ENCODE peak calls at places on chromosomes 1 and 21, in seven cellular contexts. One of them, this sample, is unnamed.

GRCh38 chr1:21552715-21553114 is 43.5 kb downstream of the ALPL start:
- DNase-seq in ovary: no peak
- DNase-seq in AG04450: peak
- DNase-seq in left ventricle myocardium inferior: no peak
- DNase-seq in IMR-90: peak
- DNase-seq in heart right ventricle: no peak
- DNase-seq in stomach: no peak
- DNase-seq in this sample: peak

GRCh38 chr1:200751717-200752116 is 13.0 kb downstream of the CAMSAP2 start:
- DNase-seq in ovary: no peak
- DNase-seq in AG04450: no peak
- DNase-seq in left ventricle myocardium inferior: no peak
- DNase-seq in IMR-90: peak
- DNase-seq in heart right ventricle: no peak
- DNase-seq in stomach: no peak
- DNase-seq in this sample: no peak

GRCh38 chr1:25572708-25573590 is 29.5 kb downstream of the LDLRAP1 start:
- DNase-seq in ovary: no peak
- DNase-seq in AG04450: no peak
- DNase-seq in left ventricle myocardium inferior: no peak
- DNase-seq in IMR-90: peak
- DNase-seq in heart right ventricle: no peak
- DNase-seq in stomach: peak
- DNase-seq in this sample: peak

GRCh38 chr1:228341450-228341813 is 65.2 kb downstream of the TRIM11 start:
- DNase-seq in ovary: peak
- DNase-seq in AG04450: no peak
- DNase-seq in left ventricle myocardium inferior: peak
- DNase-seq in IMR-90: no peak
- DNase-seq in heart right ventricle: no peak
- DNase-seq in stomach: no peak
- DNase-seq in this sample: no peak

GRCh38 chr1:56457767-56458375 is 121.5 kb downstream of the PLPP3 start:
- DNase-seq in ovary: no peak
- DNase-seq in AG04450: no peak
- DNase-seq in left ventricle myocardium inferior: no peak
- DNase-seq in IMR-90: no peak
- DNase-seq in heart right ventricle: no peak
- DNase-seq in stomach: no peak
- DNase-seq in this sample: no peak

GRCh38 chr1:20462397-20462796 is 23.6 kb downstream of the CAMK2N1 start:
- DNase-seq in ovary: no peak
- DNase-seq in AG04450: no peak
- DNase-seq in left ventricle myocardium inferior: no peak
- DNase-seq in IMR-90: no peak
- DNase-seq in heart right ventricle: no peak
- DNase-seq in stomach: no peak
- DNase-seq in this sample: no peak

GRCh38 chr1:112793631-112794565 is 78.8 kb upstream of the PPM1J start:
- DNase-seq in ovary: peak
- DNase-seq in AG04450: no peak
- DNase-seq in left ventricle myocardium inferior: no peak
- DNase-seq in IMR-90: no peak
- DNase-seq in heart right ventricle: no peak
- DNase-seq in stomach: peak
- DNase-seq in this sample: no peak

GRCh38 chr1:228017356-228018124 is 10.7 kb downstream of the WNT3A start:
- DNase-seq in ovary: no peak
- DNase-seq in AG04450: no peak
- DNase-seq in left ventricle myocardium inferior: no peak
- DNase-seq in IMR-90: no peak
- DNase-seq in heart right ventricle: no peak
- DNase-seq in stomach: no peak
- DNase-seq in this sample: no peak

GRCh38 chr1:236568285-236568894 is 35.9 kb downstream of the HEATR1 start:
- DNase-seq in ovary: no peak
- DNase-seq in AG04450: no peak
- DNase-seq in left ventricle myocardium inferior: no peak
- DNase-seq in IMR-90: peak
- DNase-seq in heart right ventricle: no peak
- DNase-seq in stomach: no peak
- DNase-seq in this sample: no peak

GRCh38 chr1:178492341-178492740 is 4.4 kb downstream of the CLEC20A start:
- DNase-seq in ovary: no peak
- DNase-seq in AG04450: no peak
- DNase-seq in left ventricle myocardium inferior: no peak
- DNase-seq in IMR-90: no peak
- DNase-seq in heart right ventricle: no peak
- DNase-seq in stomach: no peak
- DNase-seq in this sample: no peak

GRCh38 chr1:41783189-41783639 is 135.5 kb downstream of the HIVEP3 start:
- DNase-seq in ovary: no peak
- DNase-seq in AG04450: peak
- DNase-seq in left ventricle myocardium inferior: no peak
- DNase-seq in IMR-90: peak
- DNase-seq in heart right ventricle: no peak
- DNase-seq in stomach: no peak
- DNase-seq in this sample: peak

GRCh38 chr1:207027221-207027777 is 5.3 kb downstream of the C1orf116 start:
- DNase-seq in ovary: no peak
- DNase-seq in AG04450: no peak
- DNase-seq in left ventricle myocardium inferior: no peak
- DNase-seq in IMR-90: peak
- DNase-seq in heart right ventricle: no peak
- DNase-seq in stomach: peak
- DNase-seq in this sample: no peak

GRCh38 chr21:29610960-29611359 is 312.2 kb downstream of the BACH1 start:
- DNase-seq in ovary: no peak
- DNase-seq in AG04450: no peak
- DNase-seq in left ventricle myocardium inferior: no peak
- DNase-seq in IMR-90: no peak
- DNase-seq in heart right ventricle: no peak
- DNase-seq in stomach: no peak
- DNase-seq in this sample: no peak

GRCh38 chr1:233412812-233413211 is 85.3 kb downstream of the MAP3K21 start:
- DNase-seq in ovary: no peak
- DNase-seq in AG04450: no peak
- DNase-seq in left ventricle myocardium inferior: no peak
- DNase-seq in IMR-90: no peak
- DNase-seq in heart right ventricle: no peak
- DNase-seq in stomach: no peak
- DNase-seq in this sample: no peak

GRCh38 chr1:44423706-44424546 is 18.9 kb downstream of the RNF220 start:
- DNase-seq in ovary: no peak
- DNase-seq in AG04450: peak
- DNase-seq in left ventricle myocardium inferior: peak
- DNase-seq in IMR-90: peak
- DNase-seq in heart right ventricle: peak
- DNase-seq in stomach: peak
- DNase-seq in this sample: no peak

GRCh38 chr1:234458352-234459027 is 20.5 kb downstream of the TARBP1 start:
- DNase-seq in ovary: no peak
- DNase-seq in AG04450: no peak
- DNase-seq in left ventricle myocardium inferior: no peak
- DNase-seq in IMR-90: no peak
- DNase-seq in heart right ventricle: no peak
- DNase-seq in stomach: no peak
- DNase-seq in this sample: no peak

GRCh38 chr1:188670837-188671236 is 1806.8 kb downstream of the BRINP3 start:
- DNase-seq in ovary: no peak
- DNase-seq in AG04450: no peak
- DNase-seq in left ventricle myocardium inferior: no peak
- DNase-seq in IMR-90: peak
- DNase-seq in heart right ventricle: no peak
- DNase-seq in stomach: no peak
- DNase-seq in this sample: no peak

GRCh38 chr1:180213401-180214177 is 16.5 kb upstream of the LHX4 start:
- DNase-seq in ovary: no peak
- DNase-seq in AG04450: no peak
- DNase-seq in left ventricle myocardium inferior: no peak
- DNase-seq in IMR-90: no peak
- DNase-seq in heart right ventricle: no peak
- DNase-seq in stomach: no peak
- DNase-seq in this sample: no peak

GRCh38 chr21:46094401-46095105 is 3.4 kb upstream of the COL6A2 start:
- DNase-seq in ovary: no peak
- DNase-seq in AG04450: no peak
- DNase-seq in left ventricle myocardium inferior: no peak
- DNase-seq in IMR-90: no peak
- DNase-seq in heart right ventricle: no peak
- DNase-seq in stomach: no peak
- DNase-seq in this sample: no peak

GRCh38 chr1:58412071-58412580 is 134.4 kb downstream of the OMA1 start:
- DNase-seq in ovary: no peak
- DNase-seq in AG04450: no peak
- DNase-seq in left ventricle myocardium inferior: no peak
- DNase-seq in IMR-90: peak
- DNase-seq in heart right ventricle: no peak
- DNase-seq in stomach: no peak
- DNase-seq in this sample: no peak

DNA sequence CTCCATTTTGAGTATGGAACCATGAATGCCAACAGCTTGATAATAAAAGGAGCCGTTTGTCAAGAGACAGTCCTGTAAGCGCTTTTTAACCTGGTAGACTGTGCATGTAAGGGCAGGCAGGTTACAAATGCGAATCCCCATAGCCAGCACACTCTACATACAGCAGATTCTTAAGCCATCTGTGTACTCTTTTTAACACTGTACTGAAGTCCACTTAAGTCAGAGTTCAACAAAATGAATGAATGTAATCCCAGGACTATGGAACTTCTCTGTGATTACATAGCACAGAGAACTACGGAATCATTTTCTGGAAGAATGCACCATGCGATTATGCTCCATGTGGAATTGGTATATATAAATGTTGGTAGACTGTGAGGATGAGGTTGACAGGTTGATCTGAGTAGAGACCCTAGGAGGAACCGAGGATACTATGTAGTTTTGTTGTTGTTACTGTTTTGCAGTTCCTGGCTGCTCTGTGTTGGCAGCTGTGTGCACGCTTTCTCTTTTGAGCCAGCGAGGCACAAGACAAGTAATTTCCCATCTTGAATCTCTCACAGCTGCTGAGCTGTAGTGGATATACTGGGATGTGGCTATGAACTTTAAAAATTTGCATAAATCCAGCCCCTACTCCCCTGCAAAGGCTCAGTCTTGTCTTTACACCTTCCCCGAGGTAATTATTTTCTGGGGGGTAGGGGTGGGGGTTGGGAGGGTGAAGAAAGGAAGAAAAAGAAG is 21.9 kb downstream of the LRRC8D start:
- DNase-seq in ovary: no peak
- DNase-seq in AG04450: no peak
- DNase-seq in left ventricle myocardium inferior: no peak
- DNase-seq in IMR-90: peak
- DNase-seq in heart right ventricle: no peak
- DNase-seq in stomach: no peak
- DNase-seq in this sample: no peak
- H3K27ac ChIP-seq in ovary: peak
- H3K27ac ChIP-seq in AG04450: no peak
- H3K27ac ChIP-seq in left ventricle myocardium inferior: peak
- H3K27ac ChIP-seq in IMR-90: peak
- H3K27ac ChIP-seq in heart right ventricle: peak
- H3K27ac ChIP-seq in stomach: peak
- H3K27ac ChIP-seq in this sample: peak

DNA sequence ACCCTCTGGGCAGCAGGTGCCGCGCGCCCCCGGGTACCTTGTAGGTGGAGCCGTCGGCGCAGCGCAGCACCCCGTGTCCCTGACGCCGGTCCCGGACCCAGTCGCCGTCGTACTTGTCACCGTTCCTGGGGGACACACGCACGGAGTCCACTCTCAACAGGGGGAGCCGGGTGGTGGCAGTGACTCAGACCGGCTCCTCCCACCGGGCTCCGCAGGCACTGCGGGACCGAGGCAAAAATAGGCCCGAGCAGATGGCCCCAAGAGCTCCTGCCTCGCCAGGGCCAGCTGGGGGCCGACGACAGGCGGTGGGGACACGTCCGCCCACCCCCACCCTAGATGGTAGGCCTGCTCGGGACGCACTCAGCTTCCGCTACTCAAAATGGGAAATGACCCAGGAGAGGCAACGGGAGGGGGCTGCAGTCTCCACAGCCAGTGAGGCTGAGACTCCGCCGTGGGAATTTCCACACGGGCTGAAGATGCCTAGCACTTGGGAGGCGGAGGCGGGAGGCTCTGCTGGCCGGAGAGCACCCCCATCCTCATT is 6.3 kb downstream of the MORN1 start:
- DNase-seq in ovary: no peak
- DNase-seq in AG04450: no peak
- DNase-seq in left ventricle myocardium inferior: no peak
- DNase-seq in IMR-90: no peak
- DNase-seq in heart right ventricle: no peak
- DNase-seq in stomach: no peak
- DNase-seq in this sample: no peak
- H3K4me3 ChIP-seq in ovary: no peak
- H3K4me3 ChIP-seq in AG04450: no peak
- H3K4me3 ChIP-seq in left ventricle myocardium inferior: no peak
- H3K4me3 ChIP-seq in IMR-90: no peak
- H3K4me3 ChIP-seq in heart right ventricle: no peak
- H3K4me3 ChIP-seq in stomach: no peak
- H3K4me3 ChIP-seq in this sample: no peak

GRCh38 chr1:201905234-201905890 is 16.7 kb downstream of the SHISA4 start:
- DNase-seq in ovary: no peak
- DNase-seq in AG04450: no peak
- DNase-seq in left ventricle myocardium inferior: no peak
- DNase-seq in IMR-90: no peak
- DNase-seq in heart right ventricle: no peak
- DNase-seq in stomach: no peak
- DNase-seq in this sample: no peak
- H3K27ac ChIP-seq in ovary: peak
- H3K27ac ChIP-seq in AG04450: peak
- H3K27ac ChIP-seq in left ventricle myocardium inferior: peak
- H3K27ac ChIP-seq in IMR-90: peak
- H3K27ac ChIP-seq in heart right ventricle: peak
- H3K27ac ChIP-seq in stomach: peak
- H3K27ac ChIP-seq in this sample: no peak

GRCh38 chr1:164165466-164165865 is 393.5 kb upstream of the PBX1 start:
- DNase-seq in ovary: no peak
- DNase-seq in AG04450: no peak
- DNase-seq in left ventricle myocardium inferior: no peak
- DNase-seq in IMR-90: no peak
- DNase-seq in heart right ventricle: no peak
- DNase-seq in stomach: no peak
- DNase-seq in this sample: no peak
- H3K4me3 ChIP-seq in ovary: no peak
- H3K4me3 ChIP-seq in AG04450: no peak
- H3K4me3 ChIP-seq in left ventricle myocardium inferior: no peak
- H3K4me3 ChIP-seq in IMR-90: no peak
- H3K4me3 ChIP-seq in heart right ventricle: no peak
- H3K4me3 ChIP-seq in stomach: no peak
- H3K4me3 ChIP-seq in this sample: no peak

GRCh38 chr1:77608893-77609292 is 73.6 kb downstream of the ZZZ3 start:
- DNase-seq in ovary: no peak
- DNase-seq in AG04450: no peak
- DNase-seq in left ventricle myocardium inferior: no peak
- DNase-seq in IMR-90: no peak
- DNase-seq in heart right ventricle: no peak
- DNase-seq in stomach: no peak
- DNase-seq in this sample: no peak

GRCh38 chr1:77605246-77606026 is 77.0 kb downstream of the ZZZ3 start:
- DNase-seq in ovary: no peak
- DNase-seq in AG04450: peak
- DNase-seq in left ventricle myocardium inferior: peak
- DNase-seq in IMR-90: peak
- DNase-seq in heart right ventricle: peak
- DNase-seq in stomach: peak
- DNase-seq in this sample: peak
- H3K27ac ChIP-seq in ovary: no peak
- H3K27ac ChIP-seq in AG04450: no peak
- H3K27ac ChIP-seq in left ventricle myocardium inferior: peak
- H3K27ac ChIP-seq in IMR-90: no peak
- H3K27ac ChIP-seq in heart right ventricle: peak
- H3K27ac ChIP-seq in stomach: peak
- H3K27ac ChIP-seq in this sample: no peak